ENCODE peak calls at places on chromosomes 2 and 18, in ten cellular contexts. W is bronchial epithelial cell, H is tibial nerve, F is BJ, Q is GM23248, B is H7, E is neuronal stem cell, I is pancreas, N is HAP-1, D is left ventricle myocardium inferior. X is an unnamed sample.
A peak's percentile ranks its signal among the peaks of the same experiment; 100 is the strongest.

GRCh38 chr2:137172162-137172561 is 406.8 kb downstream of the THSD7B start:
- DNase-seq in W (no peak), H (no peak), F (no peak), Q (peak; percentile 12), B (no peak), E (no peak), I (no peak), N (no peak), D (no peak), X (peak; percentile 95)

GRCh38 chr2:136134126-136134525 is 16.2 kb upstream of the CXCR4 start:
- DNase-seq in W (no peak), H (no peak), F (no peak), Q (no peak), B (no peak), E (no peak), I (no peak), N (no peak), D (no peak), X (no peak)

GRCh38 chr2:21055879-21056790 is 12.3 kb upstream of the APOB start:
- DNase-seq in W (no peak), H (no peak), F (no peak), Q (no peak), B (no peak), E (no peak), I (no peak), N (no peak), D (no peak), X (no peak)

GRCh38 chr2:17148298-17149228 is 369.7 kb downstream of the RAD51AP2 start:
- DNase-seq in W (peak; percentile 26), H (no peak), F (no peak), Q (peak; percentile 36), B (peak; percentile 36), E (peak; percentile 17), I (no peak), N (peak; percentile 20), D (no peak), X (no peak)

GRCh38 chr2:217944366-217944765 is 58.4 kb downstream of the TNS1 start:
- DNase-seq in W (no peak), H (no peak), F (no peak), Q (no peak), B (no peak), E (no peak), I (no peak), N (no peak), D (no peak), X (no peak)

GRCh38 chr18:7830468-7830867 is 263.4 kb downstream of the PTPRM start:
- DNase-seq in W (peak; percentile 68), H (no peak), F (no peak), Q (no peak), B (peak; percentile 25), E (no peak), I (no peak), N (no peak), D (no peak), X (no peak)

GRCh38 chr2:108182489-108182888 is 57.3 kb upstream of the SULT1C3 start:
- DNase-seq in W (peak; percentile 33), H (no peak), F (no peak), Q (peak; percentile 27), B (no peak), E (no peak), I (no peak), N (peak; percentile 5), D (no peak), X (no peak)

GRCh38 chr2:237474931-237475703 is 11.9 kb upstream of the MLPH start:
- DNase-seq in W (no peak), H (peak; percentile 75), F (no peak), Q (peak; percentile 90), B (peak; percentile 99), E (peak; percentile 76), I (peak; percentile 89), N (peak; percentile 36), D (peak; percentile 88), X (no peak)

GRCh38 chr2:102289129-102289528 is 22.2 kb upstream of the IL1RL1 start:
- DNase-seq in W (no peak), H (no peak), F (no peak), Q (peak; percentile 47), B (no peak), E (no peak), I (no peak), N (no peak), D (no peak), X (no peak)

GRCh38 chr18:27583466-27583865 is 398.4 kb upstream of the CHST9 start:
- DNase-seq in W (no peak), H (no peak), F (no peak), Q (no peak), B (no peak), E (no peak), I (no peak), N (no peak), D (no peak), X (no peak)

GRCh38 chr2:197877038-197877437 is 72.6 kb downstream of the PLCL1 start:
- DNase-seq in W (no peak), H (no peak), F (no peak), Q (no peak), B (no peak), E (no peak), I (no peak), N (no peak), D (no peak), X (no peak)

GRCh38 chr2:138841459-138841858 is 61.3 kb upstream of the NXPH2 start:
- DNase-seq in W (no peak), H (no peak), F (no peak), Q (no peak), B (peak; percentile 3), E (no peak), I (no peak), N (no peak), D (no peak), X (no peak)
- H3K4me3 ChIP-seq in W (no peak overlapping the region), H (no peak overlapping the region), F (no peak overlapping the region), Q (no peak overlapping the region), B (no peak overlapping the region), E (no peak overlapping the region), I (no peak overlapping the region), N (no peak overlapping the region), D (no peak overlapping the region), X (no peak overlapping the region)

GRCh38 chr2:177221534-177221933 is 8.9 kb downstream of the HNRNPA3 start:
- DNase-seq in W (no peak), H (no peak), F (no peak), Q (no peak), B (no peak), E (no peak), I (no peak), N (no peak), D (no peak), X (no peak)

GRCh38 chr2:177212895-177213856 is 582 bp downstream of the HNRNPA3 start:
- DNase-seq in W (peak; percentile 69), H (peak; percentile 91), F (peak; percentile 36), Q (peak; percentile 99), B (peak; percentile 94), E (peak; percentile 87), I (peak; percentile 94), N (peak; percentile 83), D (peak; percentile 94), X (peak; percentile 37)

GRCh38 chr2:177212106-177212894 is at the start of gene HNRNPA3:
- DNase-seq in W (peak; percentile 94), H (peak; percentile 98), F (peak; percentile 95), Q (peak; percentile 99), B (peak; percentile 98), E (peak; percentile 99), I (peak; percentile 100), N (peak; percentile 93), D (peak; percentile 99), X (peak; percentile 91)

GRCh38 chr2:177221970-177222369 is 9.4 kb downstream of the HNRNPA3 start:
- DNase-seq in W (no peak), H (no peak), F (no peak), Q (no peak), B (no peak), E (no peak), I (no peak), N (no peak), D (no peak), X (no peak)

GRCh38 chr2:177217247-177217843 is 4.8 kb downstream of the HNRNPA3 start:
- DNase-seq in W (no peak), H (no peak), F (no peak), Q (no peak), B (no peak), E (no peak), I (no peak), N (no peak), D (no peak), X (no peak)
- H3K36me3 ChIP-seq in W (peaks cover 14% of the 10 kb centered on the region), H (peaks cover 10% of the 10 kb centered on the region), F (peaks cover 7% of the 10 kb centered on the region), Q (peaks cover 77% of the 10 kb centered on the region), B (peaks cover 39% of the 10 kb centered on the region), E (peaks cover 87% of the 10 kb centered on the region), I (peaks cover 5% of the 10 kb centered on the region), N (peaks cover 89% of the 10 kb centered on the region), D (peaks cover 76% of the 10 kb centered on the region), X (peaks cover 1% of the 10 kb centered on the region)

DNA sequence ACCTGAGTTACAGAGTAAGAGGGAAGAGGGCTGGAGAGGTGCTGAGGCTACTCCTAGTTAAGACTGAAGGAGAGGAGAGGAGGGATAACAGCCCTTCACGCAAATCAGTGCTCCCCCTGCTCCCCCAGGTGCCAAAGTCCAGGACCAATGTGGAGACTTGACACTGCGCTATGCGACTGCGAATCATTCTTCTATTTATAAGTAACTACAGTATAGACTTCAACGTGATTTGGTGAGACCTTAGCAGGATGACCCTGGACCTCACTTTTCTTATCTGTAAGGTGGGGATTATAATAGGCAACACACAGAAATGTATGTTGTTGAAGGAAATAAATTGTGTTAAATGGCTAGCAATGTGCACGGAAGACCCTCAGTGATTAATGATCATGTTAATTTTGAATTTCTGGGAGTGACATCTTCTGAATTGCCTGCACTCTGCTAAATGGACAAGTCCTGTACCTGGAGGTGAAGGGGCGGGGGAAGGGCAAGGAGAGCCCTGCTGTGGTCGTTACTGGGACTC is 11.0 kb downstream of the EN1 start:
- DNase-seq in W (no peak), H (no peak), F (no peak), Q (no peak), B (no peak), E (no peak), I (no peak), N (no peak), D (no peak), X (no peak)
- H3K4me3 ChIP-seq in W (no peak overlapping the region), H (no peak overlapping the region), F (no peak overlapping the region), Q (peak overlapping the region; percentile 80), B (peak overlapping the region; percentile 39), E (peak overlapping the region; percentile 72), I (peak overlapping the region; percentile 53), N (no peak overlapping the region), D (peak overlapping the region; percentile 62), X (no peak overlapping the region)

GRCh38 chr2:73985318-73986084 is 791 bp downstream of the TET3 start:
- DNase-seq in W (no peak), H (no peak), F (no peak), Q (peak; percentile 54), B (peak; percentile 93), E (no peak), I (peak; percentile 44), N (no peak), D (peak; percentile 44), X (no peak)
- H3K36me3 ChIP-seq in W (peaks cover 8% of the 10 kb centered on the region), H (no peaks in the 10 kb centered on the region), F (no peaks in the 10 kb centered on the region), Q (no peaks in the 10 kb centered on the region), B (no peaks in the 10 kb centered on the region), E (peaks cover 45% of the 10 kb centered on the region), I (no peaks in the 10 kb centered on the region), N (peaks cover 21% of the 10 kb centered on the region), D (no peaks in the 10 kb centered on the region), X (no peaks in the 10 kb centered on the region)

X was measured in kidney epithelial cell.